ENCODE peak calls at places on chromosomes 5 and 9, in six cellular contexts. One of them, this sample, is unnamed.
A peak's percentile ranks its signal among the peaks of the same experiment; 100 is the strongest.

GRCh38 chr9:98877211-98877730 is 66.4 kb upstream of the COL15A1 start:
- DNase-seq in SK-N-SH: no peak
- DNase-seq in HepG2: no peak
- DNase-seq in H1: no peak
- DNase-seq in GM12892: no peak
- DNase-seq in K562: no peak
- DNase-seq in this sample: no peak

GRCh38 chr5:169107316-169107715 is 193.6 kb downstream of the SLIT3 start:
- DNase-seq in SK-N-SH: no peak
- DNase-seq in GM12892: no peak
- DNase-seq in K562: no peak
- DNase-seq in H1: no peak
- DNase-seq in HepG2: no peak
- DNase-seq in this sample: no peak

GRCh38 chr5:168047669-168048111 is 243.8 kb upstream of the WWC1 start:
- DNase-seq in H1: no peak
- DNase-seq in GM12892: no peak
- DNase-seq in K562: no peak
- DNase-seq in HepG2: no peak
- DNase-seq in SK-N-SH: peak; percentile 54
- DNase-seq in this sample: no peak

GRCh38 chr5:122704247-122705036 is 70.4 kb upstream of the SNX2 start:
- DNase-seq in H1: no peak
- DNase-seq in K562: peak; percentile 46
- DNase-seq in SK-N-SH: peak; percentile 25
- DNase-seq in HepG2: peak; percentile 45
- DNase-seq in GM12892: no peak
- DNase-seq in this sample: no peak

GRCh38 chr9:97633859-97634485 is 351 bp downstream of the NCBP1 start:
- DNase-seq in GM12892: no peak
- DNase-seq in HepG2: peak; percentile 3
- DNase-seq in SK-N-SH: no peak
- DNase-seq in K562: no peak
- DNase-seq in H1: no peak
- DNase-seq in this sample: no peak

GRCh38 chr9:108468364-108468763 is 387.4 kb downstream of the ACTL7B start:
- DNase-seq in H1: peak; percentile 84
- DNase-seq in K562: peak; percentile 67
- DNase-seq in SK-N-SH: peak; percentile 7
- DNase-seq in GM12892: no peak
- DNase-seq in HepG2: no peak
- DNase-seq in this sample: no peak

GRCh38 chr5:65262590-65263189 is 219.0 kb downstream of the ADAMTS6 start:
- DNase-seq in SK-N-SH: no peak
- DNase-seq in H1: no peak
- DNase-seq in HepG2: no peak
- DNase-seq in GM12892: no peak
- DNase-seq in K562: peak; percentile 55
- DNase-seq in this sample: no peak

GRCh38 chr5:149616727-149617284 is 35.5 kb downstream of the ARHGEF37 start:
- DNase-seq in SK-N-SH: no peak
- DNase-seq in H1: no peak
- DNase-seq in GM12892: no peak
- DNase-seq in HepG2: no peak
- DNase-seq in K562: no peak
- DNase-seq in this sample: no peak

GRCh38 chr9:111454751-111455150 is 29.4 kb downstream of the ECPAS start:
- DNase-seq in K562: no peak
- DNase-seq in SK-N-SH: no peak
- DNase-seq in HepG2: no peak
- DNase-seq in GM12892: no peak
- DNase-seq in H1: no peak
- DNase-seq in this sample: no peak

GRCh38 chr5:102596113-102596512 is 97.3 kb upstream of the SLCO6A1 start:
- DNase-seq in K562: no peak
- DNase-seq in H1: no peak
- DNase-seq in GM12892: no peak
- DNase-seq in HepG2: no peak
- DNase-seq in SK-N-SH: no peak
- DNase-seq in this sample: no peak

GRCh38 chr9:33813712-33814641 is 3.0 kb upstream of the UBE2R2 start:
- DNase-seq in K562: peak; percentile 29
- DNase-seq in SK-N-SH: peak; percentile 41
- DNase-seq in H1: no peak
- DNase-seq in GM12892: no peak
- DNase-seq in HepG2: peak; percentile 50
- DNase-seq in this sample: no peak

GRCh38 chr5:135901633-135902032 is 6.0 kb upstream of the IL9 start:
- DNase-seq in H1: no peak
- DNase-seq in GM12892: no peak
- DNase-seq in K562: no peak
- DNase-seq in SK-N-SH: no peak
- DNase-seq in HepG2: no peak
- DNase-seq in this sample: no peak

GRCh38 chr5:180494510-180495181 is 467 bp downstream of the CNOT6 start:
- DNase-seq in GM12892: peak; percentile 57
- DNase-seq in SK-N-SH: peak; percentile 82
- DNase-seq in H1: peak; percentile 61
- DNase-seq in HepG2: peak; percentile 12
- DNase-seq in K562: peak; percentile 54
- DNase-seq in this sample: peak; percentile 64

GRCh38 chr5:179262126-179262920 is 82.9 kb downstream of the ADAMTS2 start:
- DNase-seq in K562: no peak
- DNase-seq in SK-N-SH: peak; percentile 20
- DNase-seq in GM12892: no peak
- DNase-seq in H1: peak; percentile 34
- DNase-seq in HepG2: no peak
- DNase-seq in this sample: no peak

GRCh38 chr5:54460181-54460919 is 4.9 kb downstream of the HSPB3 start:
- DNase-seq in H1: no peak
- DNase-seq in SK-N-SH: no peak
- DNase-seq in HepG2: no peak
- DNase-seq in K562: peak; percentile 71
- DNase-seq in GM12892: no peak
- DNase-seq in this sample: no peak

GRCh38 chr9:77975023-77975422 is 56.6 kb downstream of the GNAQ start:
- DNase-seq in K562: no peak
- DNase-seq in GM12892: no peak
- DNase-seq in SK-N-SH: no peak
- DNase-seq in HepG2: no peak
- DNase-seq in H1: no peak
- DNase-seq in this sample: no peak

GRCh38 chr5:59694416-59694815 is 199.1 kb downstream of the PDE4D start:
- DNase-seq in K562: no peak
- DNase-seq in H1: no peak
- DNase-seq in GM12892: no peak
- DNase-seq in SK-N-SH: no peak
- DNase-seq in HepG2: no peak
- DNase-seq in this sample: no peak

GRCh38 chr5:109992264-109992915 is 302.7 kb downstream of the MAN2A1 start:
- DNase-seq in H1: no peak
- DNase-seq in K562: no peak
- DNase-seq in GM12892: no peak
- DNase-seq in HepG2: no peak
- DNase-seq in SK-N-SH: peak; percentile 7
- DNase-seq in this sample: no peak

GRCh38 chr9:79572891-79573696 is 1.3 kb downstream of the TLE4 start:
- DNase-seq in SK-N-SH: peak; percentile 62
- DNase-seq in GM12892: peak; percentile 13
- DNase-seq in H1: peak; percentile 66
- DNase-seq in HepG2: no peak
- DNase-seq in K562: peak; percentile 13
- DNase-seq in this sample: peak; percentile 10

GRCh38 chr5:172299916-172300439 is 16.4 kb upstream of the UBTD2 start:
- DNase-seq in GM12892: no peak
- DNase-seq in HepG2: no peak
- DNase-seq in H1: no peak
- DNase-seq in SK-N-SH: no peak
- DNase-seq in K562: peak; percentile 6
- DNase-seq in this sample: no peak

GRCh38 chr5:69046375-69046957 is 47.3 kb upstream of the SLC30A5 start:
- DNase-seq in HepG2: peak; percentile 19
- DNase-seq in H1: no peak
- DNase-seq in K562: peak; percentile 83
- DNase-seq in SK-N-SH: no peak
- DNase-seq in GM12892: no peak
- DNase-seq in this sample: no peak

GRCh38 chr5:88786789-88787188 is 96.2 kb downstream of the MEF2C start:
- DNase-seq in HepG2: no peak
- DNase-seq in GM12892: no peak
- DNase-seq in H1: no peak
- DNase-seq in SK-N-SH: no peak
- DNase-seq in K562: no peak
- DNase-seq in this sample: no peak

GRCh38 chr5:11599499-11599898 is 304.7 kb downstream of the CTNND2 start:
- DNase-seq in SK-N-SH: no peak
- DNase-seq in HepG2: peak; percentile 32
- DNase-seq in H1: no peak
- DNase-seq in GM12892: no peak
- DNase-seq in K562: no peak
- DNase-seq in this sample: no peak

GRCh38 chr9:69090943-69091342 is 55.4 kb downstream of the FXN start:
- DNase-seq in K562: no peak
- DNase-seq in GM12892: no peak
- DNase-seq in HepG2: no peak
- DNase-seq in H1: no peak
- DNase-seq in SK-N-SH: no peak
- DNase-seq in this sample: no peak

GRCh38 chr5:90408571-90409317 is 812 bp downstream of the CETN3 start:
- DNase-seq in SK-N-SH: peak; percentile 21
- DNase-seq in GM12892: no peak
- DNase-seq in K562: peak; percentile 46
- DNase-seq in H1: no peak
- DNase-seq in HepG2: peak; percentile 0
- DNase-seq in this sample: no peak

GRCh38 chr5:175616083-175616482 is 41.8 kb upstream of the HRH2 start:
- DNase-seq in HepG2: no peak
- DNase-seq in H1: no peak
- DNase-seq in GM12892: no peak
- DNase-seq in SK-N-SH: no peak
- DNase-seq in K562: no peak
- DNase-seq in this sample: no peak

GRCh38 chr9:137878146-137878941 is 762 bp downstream of the CACNA1B start:
- DNase-seq in SK-N-SH: peak; percentile 79
- DNase-seq in H1: peak; percentile 95
- DNase-seq in HepG2: no peak
- DNase-seq in GM12892: no peak
- DNase-seq in K562: peak; percentile 32
- DNase-seq in this sample: peak; percentile 66
- TF ChIP-seq POLR2AphosphoS5 in SK-N-SH: no peak
- TF ChIP-seq POLR2AphosphoS5 in H1: no peak
- TF ChIP-seq POLR2AphosphoS5 in HepG2: no peak
- TF ChIP-seq POLR2AphosphoS5 in GM12892: no peak
- TF ChIP-seq POLR2AphosphoS5 in K562: no peak
- TF ChIP-seq POLR2AphosphoS5 in this sample: no peak

DNA sequence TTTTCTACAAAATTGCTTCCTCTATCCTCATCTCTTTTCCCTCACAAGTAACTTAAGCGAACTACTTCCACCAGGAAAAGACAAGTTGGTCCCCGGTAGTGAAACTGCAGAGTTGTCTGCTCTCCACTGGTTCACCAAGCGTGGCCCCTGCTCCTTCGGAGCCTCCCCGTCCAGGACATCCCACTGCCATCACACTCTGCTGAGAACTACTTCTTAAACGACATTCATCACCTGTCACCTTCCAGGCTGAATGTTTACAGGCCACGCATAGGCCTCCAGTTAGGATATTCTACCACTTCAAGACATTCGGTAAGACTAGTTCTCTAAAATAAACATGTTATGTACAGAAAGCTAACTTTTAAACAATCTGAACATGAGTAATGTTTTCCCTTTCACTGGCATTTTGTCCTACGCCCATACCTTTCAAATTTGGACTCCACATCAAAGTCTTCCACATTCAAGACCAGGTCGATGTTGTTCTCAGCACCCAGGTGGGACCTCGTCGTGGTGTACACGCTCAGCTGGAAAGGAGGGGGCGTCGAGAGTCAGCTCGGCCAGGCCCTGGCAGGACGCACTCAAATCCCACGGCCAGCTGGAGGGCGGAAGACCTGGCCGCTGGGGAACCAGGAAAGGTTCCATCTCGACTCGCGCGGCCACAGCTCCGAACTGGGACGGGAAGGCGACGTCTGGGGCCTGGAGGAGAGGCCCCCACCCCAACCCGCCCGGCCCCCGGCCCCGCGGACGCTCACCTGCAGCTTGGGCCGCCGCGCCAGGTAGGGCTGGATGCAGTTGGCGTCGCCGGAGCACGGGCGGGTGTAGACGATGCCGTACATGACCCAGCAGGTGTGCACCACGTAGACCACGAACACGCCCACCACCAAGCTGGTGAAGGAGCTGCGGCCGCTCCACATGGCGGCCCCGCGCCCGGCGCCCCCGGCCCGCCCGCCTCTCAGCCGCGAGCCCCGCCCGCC is 683 bp downstream of the CLPTM1L start:
- DNase-seq in SK-N-SH: peak; percentile 66
- DNase-seq in GM12892: no peak
- DNase-seq in K562: peak; percentile 44
- DNase-seq in HepG2: no peak
- DNase-seq in H1: peak; percentile 54
- DNase-seq in this sample: no peak
- TF ChIP-seq TAF1 in SK-N-SH: no peak
- TF ChIP-seq TAF1 in GM12892: no peak
- TF ChIP-seq TAF1 in K562: no peak
- TF ChIP-seq TAF1 in HepG2: no peak
- TF ChIP-seq TAF1 in H1: no peak
- TF ChIP-seq TAF1 in this sample: no peak

GRCh38 chr5:151288180-151288579 is 15.4 kb downstream of the SLC36A3 start:
- DNase-seq in HepG2: peak; percentile 6
- DNase-seq in SK-N-SH: no peak
- DNase-seq in H1: no peak
- DNase-seq in K562: peak; percentile 19
- DNase-seq in GM12892: no peak
- DNase-seq in this sample: no peak
- TF ChIP-seq POLR2AphosphoS5 in HepG2: no peak
- TF ChIP-seq POLR2AphosphoS5 in SK-N-SH: no peak
- TF ChIP-seq POLR2AphosphoS5 in H1: no peak
- TF ChIP-seq POLR2AphosphoS5 in K562: no peak
- TF ChIP-seq POLR2AphosphoS5 in GM12892: no peak
- TF ChIP-seq POLR2AphosphoS5 in this sample: no peak

DNA sequence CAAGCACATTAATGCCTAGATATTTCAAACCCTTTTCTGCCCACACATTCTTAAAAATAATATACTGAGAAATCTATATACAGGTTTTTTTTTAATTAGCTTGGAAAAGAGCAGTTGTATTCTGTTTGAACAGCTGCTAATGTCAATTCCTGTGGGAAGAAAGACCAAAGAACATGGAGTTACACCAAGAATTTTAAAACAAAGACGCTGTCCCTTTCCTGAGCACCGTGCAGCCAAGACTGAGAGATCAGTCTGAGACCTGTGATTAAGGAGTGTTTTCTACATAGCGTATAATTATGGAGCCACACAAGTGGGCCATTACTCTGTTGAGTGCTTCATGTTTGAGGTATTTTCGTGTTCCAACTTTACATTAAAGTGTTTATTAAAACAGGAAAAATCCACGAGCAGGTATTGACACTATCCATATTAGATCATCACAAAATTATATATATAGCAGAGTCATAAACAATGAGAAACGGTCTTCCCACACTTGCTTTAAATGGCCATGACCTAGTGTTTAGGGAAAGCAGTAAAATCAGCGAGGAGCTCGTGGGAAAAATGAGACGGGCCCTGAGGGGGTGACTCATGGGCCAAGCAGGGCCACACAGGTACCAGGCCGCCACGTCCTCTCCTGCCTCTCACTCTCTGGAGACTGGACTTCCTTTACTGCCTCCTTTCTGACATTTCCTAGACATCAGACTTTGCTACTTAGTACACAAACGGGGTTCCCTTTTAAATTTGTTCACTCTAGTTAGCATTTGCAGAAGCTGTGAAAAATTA is 153.1 kb upstream of the OTULINL start:
- DNase-seq in SK-N-SH: no peak
- DNase-seq in HepG2: no peak
- DNase-seq in H1: no peak
- DNase-seq in GM12892: no peak
- DNase-seq in K562: no peak
- DNase-seq in this sample: no peak
- TF ChIP-seq TAF1 in SK-N-SH: no peak
- TF ChIP-seq TAF1 in HepG2: no peak
- TF ChIP-seq TAF1 in H1: no peak
- TF ChIP-seq TAF1 in GM12892: no peak
- TF ChIP-seq TAF1 in K562: no peak
- TF ChIP-seq TAF1 in this sample: no peak